ENCODE peak calls at places on chromosomes 2 and 18, in eight cellular contexts. One of them, this sample, is unnamed.

GRCh38 chr2:56465491-56465890 is 281.7 kb downstream of the CCDC85A start:
- DNase-seq in psoas muscle: no peak
- DNase-seq in adrenal gland: no peak
- DNase-seq in ascending aorta: no peak
- DNase-seq in K562: no peak
- DNase-seq in brain microvascular endothelial cell: no peak
- DNase-seq in pancreas: no peak
- DNase-seq in SK-N-SH: no peak
- DNase-seq in this sample: no peak

GRCh38 chr18:78737006-78737915 is 242.4 kb upstream of the SALL3 start:
- DNase-seq in psoas muscle: no peak
- DNase-seq in adrenal gland: no peak
- DNase-seq in ascending aorta: no peak
- DNase-seq in K562: no peak
- DNase-seq in brain microvascular endothelial cell: no peak
- DNase-seq in pancreas: no peak
- DNase-seq in SK-N-SH: no peak
- DNase-seq in this sample: no peak

GRCh38 chr2:20666364-20667150 is at the start of gene GDF7:
- DNase-seq in psoas muscle: no peak
- DNase-seq in adrenal gland: no peak
- DNase-seq in ascending aorta: peak
- DNase-seq in K562: no peak
- DNase-seq in brain microvascular endothelial cell: no peak
- DNase-seq in pancreas: no peak
- DNase-seq in SK-N-SH: peak
- DNase-seq in this sample: no peak

GRCh38 chr2:26946841-26947784 is 23.3 kb upstream of the MAPRE3 start:
- DNase-seq in psoas muscle: no peak
- DNase-seq in adrenal gland: no peak
- DNase-seq in ascending aorta: no peak
- DNase-seq in K562: peak
- DNase-seq in brain microvascular endothelial cell: no peak
- DNase-seq in pancreas: peak
- DNase-seq in SK-N-SH: peak
- DNase-seq in this sample: peak

GRCh38 chr2:149538138-149538833 is 49.3 kb downstream of the MMADHC start:
- DNase-seq in psoas muscle: no peak
- DNase-seq in adrenal gland: no peak
- DNase-seq in ascending aorta: no peak
- DNase-seq in K562: peak
- DNase-seq in brain microvascular endothelial cell: no peak
- DNase-seq in pancreas: no peak
- DNase-seq in SK-N-SH: no peak
- DNase-seq in this sample: peak

GRCh38 chr2:128613876-128614275 is 295.2 kb upstream of the HS6ST1 start:
- DNase-seq in psoas muscle: peak
- DNase-seq in adrenal gland: no peak
- DNase-seq in ascending aorta: no peak
- DNase-seq in K562: no peak
- DNase-seq in brain microvascular endothelial cell: no peak
- DNase-seq in pancreas: no peak
- DNase-seq in SK-N-SH: no peak
- DNase-seq in this sample: no peak

GRCh38 chr2:214075446-214075845 is 335.4 kb upstream of the VWC2L start:
- DNase-seq in psoas muscle: no peak
- DNase-seq in adrenal gland: no peak
- DNase-seq in ascending aorta: no peak
- DNase-seq in K562: no peak
- DNase-seq in brain microvascular endothelial cell: peak
- DNase-seq in pancreas: no peak
- DNase-seq in SK-N-SH: no peak
- DNase-seq in this sample: no peak

GRCh38 chr2:73823916-73824523 is 4.7 kb upstream of the STAMBP start:
- DNase-seq in psoas muscle: no peak
- DNase-seq in adrenal gland: peak
- DNase-seq in ascending aorta: no peak
- DNase-seq in K562: peak
- DNase-seq in brain microvascular endothelial cell: peak
- DNase-seq in pancreas: peak
- DNase-seq in SK-N-SH: peak
- DNase-seq in this sample: peak

GRCh38 chr2:28387082-28387960 is 5.3 kb upstream of the FOSL2 start:
- DNase-seq in psoas muscle: no peak
- DNase-seq in adrenal gland: peak
- DNase-seq in ascending aorta: no peak
- DNase-seq in K562: no peak
- DNase-seq in brain microvascular endothelial cell: no peak
- DNase-seq in pancreas: no peak
- DNase-seq in SK-N-SH: no peak
- DNase-seq in this sample: no peak

GRCh38 chr2:9690716-9691498 is 60.1 kb upstream of the YWHAQ start:
- DNase-seq in psoas muscle: no peak
- DNase-seq in adrenal gland: no peak
- DNase-seq in ascending aorta: no peak
- DNase-seq in K562: peak
- DNase-seq in brain microvascular endothelial cell: no peak
- DNase-seq in pancreas: no peak
- DNase-seq in SK-N-SH: peak
- DNase-seq in this sample: no peak

GRCh38 chr2:51472300-51472699 is 440.4 kb upstream of the NRXN1 start:
- DNase-seq in psoas muscle: no peak
- DNase-seq in adrenal gland: no peak
- DNase-seq in ascending aorta: no peak
- DNase-seq in K562: no peak
- DNase-seq in brain microvascular endothelial cell: no peak
- DNase-seq in pancreas: no peak
- DNase-seq in SK-N-SH: no peak
- DNase-seq in this sample: no peak

GRCh38 chr2:100959225-100959880 is 42.7 kb upstream of the RPL31 start:
- DNase-seq in psoas muscle: no peak
- DNase-seq in adrenal gland: no peak
- DNase-seq in ascending aorta: no peak
- DNase-seq in K562: no peak
- DNase-seq in brain microvascular endothelial cell: no peak
- DNase-seq in pancreas: no peak
- DNase-seq in SK-N-SH: no peak
- DNase-seq in this sample: no peak

GRCh38 chr2:137507237-137507636 is 457.0 kb upstream of the HNMT start:
- DNase-seq in psoas muscle: no peak
- DNase-seq in adrenal gland: no peak
- DNase-seq in ascending aorta: no peak
- DNase-seq in K562: no peak
- DNase-seq in brain microvascular endothelial cell: no peak
- DNase-seq in pancreas: no peak
- DNase-seq in SK-N-SH: no peak
- DNase-seq in this sample: no peak

GRCh38 chr2:236762628-236763027 is 193.0 kb downstream of the ACKR3 start:
- DNase-seq in psoas muscle: no peak
- DNase-seq in adrenal gland: no peak
- DNase-seq in ascending aorta: no peak
- DNase-seq in K562: peak
- DNase-seq in brain microvascular endothelial cell: no peak
- DNase-seq in pancreas: no peak
- DNase-seq in SK-N-SH: no peak
- DNase-seq in this sample: no peak

GRCh38 chr2:71306762-71307161 is 24.8 kb upstream of the ZNF638 start:
- DNase-seq in psoas muscle: no peak
- DNase-seq in adrenal gland: no peak
- DNase-seq in ascending aorta: no peak
- DNase-seq in K562: no peak
- DNase-seq in brain microvascular endothelial cell: peak
- DNase-seq in pancreas: no peak
- DNase-seq in SK-N-SH: no peak
- DNase-seq in this sample: no peak

GRCh38 chr2:65366595-65367125 is 65.7 kb downstream of the SPRED2 start:
- DNase-seq in psoas muscle: no peak
- DNase-seq in adrenal gland: no peak
- DNase-seq in ascending aorta: peak
- DNase-seq in K562: peak
- DNase-seq in brain microvascular endothelial cell: peak
- DNase-seq in pancreas: no peak
- DNase-seq in SK-N-SH: no peak
- DNase-seq in this sample: peak

GRCh38 chr2:118835739-118836410 is 11.6 kb downstream of the EN1 start:
- DNase-seq in psoas muscle: peak
- DNase-seq in adrenal gland: no peak
- DNase-seq in ascending aorta: peak
- DNase-seq in K562: no peak
- DNase-seq in brain microvascular endothelial cell: no peak
- DNase-seq in pancreas: no peak
- DNase-seq in SK-N-SH: no peak
- DNase-seq in this sample: no peak

GRCh38 chr18:11577271-11578112 is 31.9 kb upstream of the SLC35G4 start:
- DNase-seq in psoas muscle: no peak
- DNase-seq in adrenal gland: no peak
- DNase-seq in ascending aorta: no peak
- DNase-seq in K562: no peak
- DNase-seq in brain microvascular endothelial cell: no peak
- DNase-seq in pancreas: no peak
- DNase-seq in SK-N-SH: no peak
- DNase-seq in this sample: no peak

GRCh38 chr2:98467082-98467536 is 22.5 kb downstream of the INPP4A start:
- DNase-seq in psoas muscle: no peak
- DNase-seq in adrenal gland: no peak
- DNase-seq in ascending aorta: no peak
- DNase-seq in K562: no peak
- DNase-seq in brain microvascular endothelial cell: no peak
- DNase-seq in pancreas: no peak
- DNase-seq in SK-N-SH: no peak
- DNase-seq in this sample: no peak

GRCh38 chr2:123597995-123598394 is 427.1 kb upstream of the CNTNAP5 start:
- DNase-seq in psoas muscle: no peak
- DNase-seq in adrenal gland: no peak
- DNase-seq in ascending aorta: no peak
- DNase-seq in K562: no peak
- DNase-seq in brain microvascular endothelial cell: no peak
- DNase-seq in pancreas: no peak
- DNase-seq in SK-N-SH: no peak
- DNase-seq in this sample: no peak

GRCh38 chr2:30580394-30580793 is 133.3 kb downstream of the LCLAT1 start:
- DNase-seq in psoas muscle: no peak
- DNase-seq in adrenal gland: no peak
- DNase-seq in ascending aorta: no peak
- DNase-seq in K562: no peak
- DNase-seq in brain microvascular endothelial cell: no peak
- DNase-seq in pancreas: no peak
- DNase-seq in SK-N-SH: no peak
- DNase-seq in this sample: no peak

GRCh38 chr2:15788458-15789229 is 151.7 kb upstream of the MYCN start:
- DNase-seq in psoas muscle: no peak
- DNase-seq in adrenal gland: no peak
- DNase-seq in ascending aorta: no peak
- DNase-seq in K562: no peak
- DNase-seq in brain microvascular endothelial cell: no peak
- DNase-seq in pancreas: no peak
- DNase-seq in SK-N-SH: no peak
- DNase-seq in this sample: no peak

GRCh38 chr2:20351555-20352229 is 1.0 kb upstream of the PUM2 start:
- DNase-seq in psoas muscle: no peak
- DNase-seq in adrenal gland: peak
- DNase-seq in ascending aorta: no peak
- DNase-seq in K562: no peak
- DNase-seq in brain microvascular endothelial cell: no peak
- DNase-seq in pancreas: peak
- DNase-seq in SK-N-SH: no peak
- DNase-seq in this sample: no peak

GRCh38 chr2:205435970-205436369 is 246.3 kb upstream of the NRP2 start:
- DNase-seq in psoas muscle: no peak
- DNase-seq in adrenal gland: no peak
- DNase-seq in ascending aorta: no peak
- DNase-seq in K562: no peak
- DNase-seq in brain microvascular endothelial cell: peak
- DNase-seq in pancreas: no peak
- DNase-seq in SK-N-SH: no peak
- DNase-seq in this sample: no peak

GRCh38 chr2:234500394-234501006 is 3.6 kb upstream of the ARL4C start:
- DNase-seq in psoas muscle: peak
- DNase-seq in adrenal gland: peak
- DNase-seq in ascending aorta: peak
- DNase-seq in K562: peak
- DNase-seq in brain microvascular endothelial cell: peak
- DNase-seq in pancreas: peak
- DNase-seq in SK-N-SH: peak
- DNase-seq in this sample: peak

GRCh38 chr2:46171996-46172546 is 125.1 kb upstream of the EPAS1 start:
- DNase-seq in psoas muscle: no peak
- DNase-seq in adrenal gland: no peak
- DNase-seq in ascending aorta: no peak
- DNase-seq in K562: no peak
- DNase-seq in brain microvascular endothelial cell: no peak
- DNase-seq in pancreas: no peak
- DNase-seq in SK-N-SH: peak
- DNase-seq in this sample: no peak
- TF ChIP-seq CTCF in psoas muscle: no peak
- TF ChIP-seq CTCF in adrenal gland: no peak
- TF ChIP-seq CTCF in ascending aorta: no peak
- TF ChIP-seq CTCF in K562: no peak
- TF ChIP-seq CTCF in brain microvascular endothelial cell: no peak
- TF ChIP-seq CTCF in pancreas: no peak
- TF ChIP-seq CTCF in SK-N-SH: peak
- TF ChIP-seq CTCF in this sample: no peak

DNA sequence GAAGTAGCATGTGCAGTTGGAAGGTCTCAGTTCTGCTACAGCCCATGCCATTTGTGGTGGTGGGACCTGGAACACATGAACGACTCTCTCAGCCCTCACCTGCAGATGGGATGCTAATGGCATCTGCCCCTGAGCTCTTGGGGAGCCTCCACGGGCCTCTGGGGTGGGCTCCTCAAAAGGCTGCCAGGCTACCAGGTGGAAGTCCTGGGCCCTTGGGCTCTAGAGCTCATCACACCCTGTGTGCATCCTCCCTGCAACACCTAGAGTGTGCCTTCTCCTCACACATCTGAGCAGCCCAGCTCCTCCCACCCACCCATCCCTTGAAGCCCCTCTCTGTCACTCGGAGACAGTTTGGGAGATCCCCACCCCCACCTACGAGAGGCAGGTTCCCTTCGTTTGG is 231.8 kb upstream of the MYT1L start:
- DNase-seq in psoas muscle: no peak
- DNase-seq in adrenal gland: no peak
- DNase-seq in ascending aorta: no peak
- DNase-seq in K562: no peak
- DNase-seq in brain microvascular endothelial cell: no peak
- DNase-seq in pancreas: no peak
- DNase-seq in SK-N-SH: no peak
- DNase-seq in this sample: no peak
- H3K27ac ChIP-seq in psoas muscle: no peak
- H3K27ac ChIP-seq in adrenal gland: no peak
- H3K27ac ChIP-seq in ascending aorta: no peak
- H3K27ac ChIP-seq in K562: no peak
- H3K27ac ChIP-seq in brain microvascular endothelial cell: no peak
- H3K27ac ChIP-seq in pancreas: no peak
- H3K27ac ChIP-seq in SK-N-SH: no peak
- H3K27ac ChIP-seq in this sample: no peak

GRCh38 chr2:200221055-200221692 is 85.3 kb upstream of the SPATS2L start:
- DNase-seq in psoas muscle: no peak
- DNase-seq in adrenal gland: no peak
- DNase-seq in ascending aorta: no peak
- DNase-seq in K562: no peak
- DNase-seq in brain microvascular endothelial cell: no peak
- DNase-seq in pancreas: peak
- DNase-seq in SK-N-SH: no peak
- DNase-seq in this sample: no peak
- H3K4me3 ChIP-seq in psoas muscle: no peak
- H3K4me3 ChIP-seq in adrenal gland: no peak
- H3K4me3 ChIP-seq in ascending aorta: no peak
- H3K4me3 ChIP-seq in K562: no peak
- H3K4me3 ChIP-seq in brain microvascular endothelial cell: no peak
- H3K4me3 ChIP-seq in pancreas: no peak
- H3K4me3 ChIP-seq in SK-N-SH: no peak
- H3K4me3 ChIP-seq in this sample: no peak

GRCh38 chr2:68776124-68776523 is 41.5 kb downstream of the ARHGAP25 start:
- DNase-seq in psoas muscle: no peak
- DNase-seq in adrenal gland: no peak
- DNase-seq in ascending aorta: no peak
- DNase-seq in K562: peak
- DNase-seq in brain microvascular endothelial cell: no peak
- DNase-seq in pancreas: no peak
- DNase-seq in SK-N-SH: no peak
- DNase-seq in this sample: no peak
- TF ChIP-seq CTCF in psoas muscle: no peak
- TF ChIP-seq CTCF in adrenal gland: no peak
- TF ChIP-seq CTCF in ascending aorta: no peak
- TF ChIP-seq CTCF in K562: peak
- TF ChIP-seq CTCF in brain microvascular endothelial cell: no peak
- TF ChIP-seq CTCF in pancreas: no peak
- TF ChIP-seq CTCF in SK-N-SH: no peak
- TF ChIP-seq CTCF in this sample: no peak

This sample was measured in lung.